ENCODE peak calls at places on chromosome 9, in four cellular contexts. I, Q, K and A are unnamed samples.

GRCh38 chr9:137095664-137096517 is 9.1 kb downstream of the MAN1B1 start:
- DNase-seq in K (no peak), I (no peak), Q (no peak), A (no peak)

GRCh38 chr9:119963798-119964372 is 594.6 kb upstream of the BRINP1 start:
- DNase-seq in K (no peak), I (peak), Q (peak), A (peak)

GRCh38 chr9:133558191-133559126 is 24.0 kb downstream of the ADAMTSL2 start:
- DNase-seq in K (peak), Q (peak), I (peak), A (no peak)

GRCh38 chr9:104950838-104951237 is 22.9 kb upstream of the ABCA1 start:
- DNase-seq in I (no peak), Q (peak), K (no peak), A (no peak)

GRCh38 chr9:130541533-130541932 is 37.8 kb upstream of the FUBP3 start:
- DNase-seq in I (no peak), K (no peak), Q (no peak), A (no peak)

GRCh38 chr9:87677776-87678587 is 47.9 kb upstream of the CTSL start:
- DNase-seq in K (no peak), I (no peak), Q (no peak), A (no peak)

GRCh38 chr9:69412741-69413150 is 87.7 kb downstream of the ENTREP1 start:
- DNase-seq in I (peak), K (no peak), Q (peak), A (peak)

GRCh38 chr9:34546834-34547827 is 24.3 kb upstream of the ENHO start:
- DNase-seq in Q (peak), K (no peak), I (peak), A (peak)

GRCh38 chr9:136983167-136983566 is 374 bp downstream of the LCNL1 start:
- DNase-seq in K (no peak), I (no peak), Q (no peak), A (no peak)

GRCh38 chr9:6441269-6441668 is 28.3 kb downstream of the UHRF2 start:
- DNase-seq in I (peak), K (no peak), Q (peak), A (no peak)

GRCh38 chr9:79644048-79644447 is 72.3 kb downstream of the TLE4 start:
- DNase-seq in I (no peak), Q (no peak), K (no peak), A (no peak)

GRCh38 chr9:36625006-36625600 is 52.4 kb downstream of the MELK start:
- DNase-seq in I (peak), Q (peak), K (peak), A (no peak)